ENCODE peak calls at places on chromosome 1, in eight cellular contexts. Q is hepatocyte, F is mammary epithelial cell, S is neural progenitor cell, H is neuronal stem cell, K is astrocyte, M is endothelial cell of umbilical vein, B is IMR-90. D is an unnamed sample.

GRCh38 chr1:160328171-160328570 is 14.9 kb downstream of the COPA start:
- DNase-seq in F (no peak), S (no peak), Q (no peak), K (no peak), M (no peak), B (no peak), H (peak; percentile 5), D (no peak)

GRCh38 chr1:243264718-243265117 is 8.9 kb downstream of the SDCCAG8 start:
- DNase-seq in F (peak; percentile 49), H (no peak), B (peak; percentile 91), S (no peak), K (peak; percentile 72), Q (no peak), M (peak; percentile 93), D (peak; percentile 81)

GRCh38 chr1:92577251-92577895 is 90.6 kb upstream of the GFI1 start:
- DNase-seq in M (peak; percentile 51), B (peak; percentile 29), H (peak; percentile 6), Q (no peak), K (peak; percentile 69), F (peak; percentile 56), S (peak; percentile 7), D (peak; percentile 65)

GRCh38 chr1:17837631-17838030 is 82.5 kb downstream of the ACTL8 start:
- DNase-seq in H (no peak), M (no peak), K (no peak), Q (no peak), F (no peak), S (no peak), B (no peak), D (peak; percentile 83)

GRCh38 chr1:239587066-239587465 is 200.7 kb downstream of the CHRM3 start:
- DNase-seq in Q (no peak), M (no peak), B (no peak), H (no peak), S (no peak), K (no peak), F (no peak), D (no peak)

GRCh38 chr1:185864889-185865288 is 130.7 kb downstream of the HMCN1 start:
- DNase-seq in M (peak; percentile 74), H (no peak), K (peak; percentile 97), Q (no peak), B (peak; percentile 97), F (peak; percentile 96), S (no peak), D (peak; percentile 94)

GRCh38 chr1:168991667-168992475 is 114.6 kb upstream of the ATP1B1 start:
- DNase-seq in Q (no peak), H (no peak), M (no peak), S (no peak), F (peak; percentile 90), B (no peak), K (no peak), D (peak; percentile 15)

GRCh38 chr1:41582351-41582750 is 97.9 kb upstream of the EDN2 start:
- DNase-seq in S (no peak), H (no peak), K (no peak), Q (no peak), B (no peak), M (no peak), F (no peak), D (no peak)

GRCh38 chr1:226809785-226810571 is 60.4 kb upstream of the PSEN2 start:
- DNase-seq in H (no peak), Q (no peak), B (peak; percentile 3), M (no peak), S (no peak), K (peak; percentile 84), F (no peak), D (peak; percentile 24)

GRCh38 chr1:3940081-3940755 is 40.1 kb upstream of the C1orf174 start:
- DNase-seq in H (no peak), S (no peak), Q (no peak), B (no peak), K (no peak), F (no peak), M (no peak), D (no peak)

GRCh38 chr1:196723325-196724185 is 51.1 kb upstream of the CFHR3 start:
- DNase-seq in Q (peak; percentile 75), S (peak; percentile 77), H (peak; percentile 51), M (no peak), F (peak; percentile 57), B (peak; percentile 23), K (no peak), D (peak; percentile 45)

GRCh38 chr1:52955129-52955970 is 28.3 kb downstream of the SCP2 start:
- DNase-seq in H (no peak), B (peak; percentile 85), Q (peak; percentile 75), K (peak; percentile 92), F (no peak), S (no peak), M (peak; percentile 69), D (peak; percentile 92)

GRCh38 chr1:115173151-115173550 is 83.8 kb upstream of the TSPAN2 start:
- DNase-seq in Q (no peak), F (no peak), S (no peak), B (peak; percentile 47), K (no peak), M (no peak), H (no peak), D (no peak)

GRCh38 chr1:224929335-224930237 is at the start of gene DNAH14:
- DNase-seq in K (peak; percentile 82), H (peak; percentile 43), M (peak; percentile 73), B (peak; percentile 60), Q (peak; percentile 92), S (peak; percentile 82), F (peak; percentile 68), D (peak; percentile 88)

GRCh38 chr1:27016376-27016775 is 3.7 kb upstream of the TENT5B start:
- DNase-seq in M (no peak), B (no peak), F (no peak), S (no peak), K (no peak), Q (no peak), H (no peak), D (no peak)

GRCh38 chr1:27011976-27012563 is 580 bp downstream of the TENT5B start:
- DNase-seq in B (no peak), S (no peak), Q (no peak), M (no peak), F (no peak), K (no peak), H (no peak), D (no peak)

GRCh38 chr1:27018316-27018715 is 5.7 kb upstream of the TENT5B start:
- DNase-seq in B (no peak), K (no peak), S (no peak), M (peak; percentile 71), F (no peak), Q (no peak), H (no peak), D (no peak)

GRCh38 chr1:27017206-27017605 is 4.6 kb upstream of the TENT5B start:
- DNase-seq in F (no peak), Q (no peak), M (no peak), K (no peak), B (no peak), S (no peak), H (no peak), D (no peak)

GRCh38 chr1:27015260-27015659 is 2.6 kb upstream of the TENT5B start:
- DNase-seq in Q (no peak), H (no peak), S (no peak), F (no peak), K (no peak), M (no peak), B (no peak), D (no peak)
- H2AFZ ChIP-seq in Q (no peak overlapping the region), H (no peak overlapping the region), S (no peak overlapping the region), F (no peak overlapping the region), K (no peak overlapping the region), M (no peak overlapping the region), B (peak overlapping the region; percentile 34), D (no peak overlapping the region)

DNA sequence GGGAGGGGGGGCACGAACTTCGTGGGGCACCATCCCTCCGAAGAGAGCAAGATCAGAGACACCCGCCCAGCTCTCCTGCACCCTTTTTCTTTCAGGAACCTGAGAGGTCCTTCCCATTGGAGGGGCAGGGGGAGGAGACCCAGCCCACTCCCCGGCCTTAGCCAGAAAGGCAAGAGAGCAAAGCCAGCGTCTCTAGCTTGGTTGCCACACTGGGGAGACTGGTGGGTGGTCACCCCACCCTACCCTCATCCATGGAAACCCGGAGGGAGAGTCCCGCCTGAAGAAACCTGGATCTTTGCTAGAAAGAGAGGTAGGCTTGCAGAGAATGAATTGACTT is 246 bp downstream of the ATP2B4 start:
- DNase-seq in Q (no peak), H (no peak), F (no peak), S (no peak), M (no peak), K (no peak), B (no peak), D (no peak)
- H2AFZ ChIP-seq in Q (peak overlapping the region; percentile 4), H (peak overlapping the region; percentile 89), F (peak overlapping the region; percentile 79), S (peak overlapping the region; percentile 61), M (peak overlapping the region; percentile 44), K (peak overlapping the region; percentile 29), B (peak overlapping the region; percentile 81), D (no peak overlapping the region)

GRCh38 chr1:19869929-19870328 is 12.3 kb upstream of the OTUD3 start:
- DNase-seq in B (peak; percentile 58), S (no peak), K (peak; percentile 56), M (no peak), H (no peak), F (no peak), Q (peak; percentile 39), D (peak; percentile 69)
- H2AFZ ChIP-seq in B (peak overlapping the region; percentile 38), S (no peak overlapping the region), K (no peak overlapping the region), M (no peak overlapping the region), H (no peak overlapping the region), F (no peak overlapping the region), Q (no peak overlapping the region), D (peak overlapping the region; percentile 78)

DNA sequence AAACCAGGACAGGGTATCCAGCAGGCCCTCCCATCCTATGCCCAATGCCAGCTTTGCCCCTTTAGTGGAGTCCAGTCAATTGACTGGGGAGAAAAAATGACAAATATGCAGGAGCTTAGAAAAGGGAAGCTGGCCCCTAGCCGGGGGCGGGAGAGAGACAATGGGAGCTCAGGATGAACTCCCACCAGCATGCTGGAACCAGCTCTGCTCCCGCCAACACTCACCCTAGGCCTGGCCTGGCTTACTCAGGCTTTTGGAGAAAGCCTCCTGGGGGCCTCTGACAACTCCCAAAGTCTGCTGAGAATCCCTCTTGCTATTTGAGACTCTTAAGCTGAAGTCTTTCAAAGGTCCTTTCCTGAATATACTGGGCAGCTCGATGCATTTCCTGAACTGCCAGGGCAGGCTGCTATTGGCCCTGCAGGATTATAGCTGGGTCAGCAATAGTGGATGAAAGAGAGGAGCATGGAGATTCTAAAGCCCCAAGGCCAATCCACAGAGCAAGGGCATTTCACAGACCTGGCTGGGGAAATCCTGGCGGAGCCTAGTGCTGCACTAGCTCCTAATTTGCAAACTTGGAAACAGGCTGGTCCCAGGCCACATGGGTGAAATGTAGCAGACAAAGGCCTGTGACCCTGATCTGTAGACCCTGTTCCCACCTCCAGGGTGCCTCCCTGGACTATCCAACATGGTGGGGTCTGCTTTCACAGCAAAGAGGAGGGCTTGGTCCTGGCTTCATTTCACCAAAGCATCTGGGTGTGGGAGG is 35.7 kb upstream of the CLSTN1 start:
- DNase-seq in Q (no peak), H (no peak), M (peak; percentile 26), S (peak; percentile 66), F (no peak), B (peak; percentile 15), K (no peak), D (peak; percentile 24)
- H2AFZ ChIP-seq in Q (no peak overlapping the region), H (no peak overlapping the region), M (no peak overlapping the region), S (no peak overlapping the region), F (no peak overlapping the region), B (no peak overlapping the region), K (no peak overlapping the region), D (no peak overlapping the region)